ENCODE peak calls at places on chromosomes 3 and 15, in five cellular contexts. One of them, this sample, is unnamed.

GRCh38 chr3:102180291-102180931 is 254.4 kb upstream of the ZPLD1 start:
- DNase-seq in right atrium auricular region: no peak
- DNase-seq in activated T-helper 1 cell treated with Interleukin-2 at 50 U/mL for 16 hours: no peak
- DNase-seq in suprapubic skin: no peak
- DNase-seq in nephron progenitor cell: no peak
- DNase-seq in this sample: no peak

GRCh38 chr3:172074578-172074977 is 35.2 kb downstream of the FNDC3B start:
- DNase-seq in nephron progenitor cell: no peak
- DNase-seq in activated T-helper 1 cell treated with Interleukin-2 at 50 U/mL for 16 hours: no peak
- DNase-seq in right atrium auricular region: peak; percentile 64
- DNase-seq in suprapubic skin: peak; percentile 78
- DNase-seq in this sample: no peak

GRCh38 chr3:55964491-55964980 is 477.4 kb upstream of the WNT5A start:
- DNase-seq in suprapubic skin: no peak
- DNase-seq in right atrium auricular region: no peak
- DNase-seq in nephron progenitor cell: no peak
- DNase-seq in activated T-helper 1 cell treated with Interleukin-2 at 50 U/mL for 16 hours: no peak
- DNase-seq in this sample: no peak

GRCh38 chr3:61893840-61894566 is 332.6 kb downstream of the PTPRG start:
- DNase-seq in activated T-helper 1 cell treated with Interleukin-2 at 50 U/mL for 16 hours: no peak
- DNase-seq in suprapubic skin: no peak
- DNase-seq in right atrium auricular region: no peak
- DNase-seq in nephron progenitor cell: no peak
- DNase-seq in this sample: no peak

GRCh38 chr15:66878761-66879160 is 176.7 kb downstream of the SMAD6 start:
- DNase-seq in suprapubic skin: no peak
- DNase-seq in nephron progenitor cell: no peak
- DNase-seq in activated T-helper 1 cell treated with Interleukin-2 at 50 U/mL for 16 hours: no peak
- DNase-seq in right atrium auricular region: peak; percentile 58
- DNase-seq in this sample: peak; percentile 42

GRCh38 chr3:56799251-56799882 is 2.4 kb downstream of the ARHGEF3 start:
- DNase-seq in nephron progenitor cell: no peak
- DNase-seq in suprapubic skin: no peak
- DNase-seq in right atrium auricular region: no peak
- DNase-seq in activated T-helper 1 cell treated with Interleukin-2 at 50 U/mL for 16 hours: no peak
- DNase-seq in this sample: no peak

GRCh38 chr3:13168391-13168790 is 95.2 kb upstream of the IQSEC1 start:
- DNase-seq in nephron progenitor cell: no peak
- DNase-seq in activated T-helper 1 cell treated with Interleukin-2 at 50 U/mL for 16 hours: no peak
- DNase-seq in right atrium auricular region: no peak
- DNase-seq in suprapubic skin: no peak
- DNase-seq in this sample: no peak

GRCh38 chr3:1848935-1849334 is 249.7 kb upstream of the CNTN4 start:
- DNase-seq in nephron progenitor cell: no peak
- DNase-seq in activated T-helper 1 cell treated with Interleukin-2 at 50 U/mL for 16 hours: no peak
- DNase-seq in suprapubic skin: no peak
- DNase-seq in right atrium auricular region: no peak
- DNase-seq in this sample: no peak

GRCh38 chr3:46734773-46735172 is 17.1 kb upstream of the PRSS50 start:
- DNase-seq in nephron progenitor cell: no peak
- DNase-seq in suprapubic skin: no peak
- DNase-seq in activated T-helper 1 cell treated with Interleukin-2 at 50 U/mL for 16 hours: no peak
- DNase-seq in right atrium auricular region: peak; percentile 28
- DNase-seq in this sample: peak; percentile 41

GRCh38 chr15:52710710-52711107 is 31.5 kb upstream of the ATOSA start:
- DNase-seq in suprapubic skin: no peak
- DNase-seq in activated T-helper 1 cell treated with Interleukin-2 at 50 U/mL for 16 hours: no peak
- DNase-seq in nephron progenitor cell: no peak
- DNase-seq in right atrium auricular region: no peak
- DNase-seq in this sample: no peak

GRCh38 chr3:32443471-32443870 is 51.8 kb downstream of the CMTM7 start:
- DNase-seq in nephron progenitor cell: no peak
- DNase-seq in activated T-helper 1 cell treated with Interleukin-2 at 50 U/mL for 16 hours: no peak
- DNase-seq in suprapubic skin: no peak
- DNase-seq in right atrium auricular region: no peak
- DNase-seq in this sample: no peak

GRCh38 chr15:33089878-33090757 is 104.4 kb downstream of the FMN1 start:
- DNase-seq in suprapubic skin: no peak
- DNase-seq in right atrium auricular region: no peak
- DNase-seq in activated T-helper 1 cell treated with Interleukin-2 at 50 U/mL for 16 hours: no peak
- DNase-seq in nephron progenitor cell: no peak
- DNase-seq in this sample: no peak

GRCh38 chr3:72960812-72961518 is 35.6 kb upstream of the PPP4R2 start:
- DNase-seq in suprapubic skin: no peak
- DNase-seq in activated T-helper 1 cell treated with Interleukin-2 at 50 U/mL for 16 hours: no peak
- DNase-seq in nephron progenitor cell: no peak
- DNase-seq in right atrium auricular region: peak; percentile 79
- DNase-seq in this sample: no peak

GRCh38 chr15:24943361-24943760 is 11.4 kb upstream of the SNRPN start:
- DNase-seq in right atrium auricular region: no peak
- DNase-seq in nephron progenitor cell: no peak
- DNase-seq in activated T-helper 1 cell treated with Interleukin-2 at 50 U/mL for 16 hours: no peak
- DNase-seq in suprapubic skin: no peak
- DNase-seq in this sample: no peak

GRCh38 chr3:183825380-183826161 is at the start of gene MAP6D1:
- DNase-seq in right atrium auricular region: no peak
- DNase-seq in suprapubic skin: no peak
- DNase-seq in activated T-helper 1 cell treated with Interleukin-2 at 50 U/mL for 16 hours: peak; percentile 17
- DNase-seq in nephron progenitor cell: peak; percentile 84
- DNase-seq in this sample: peak; percentile 31

GRCh38 chr3:9330166-9330703 is 32.6 kb upstream of the THUMPD3 start:
- DNase-seq in suprapubic skin: no peak
- DNase-seq in nephron progenitor cell: no peak
- DNase-seq in activated T-helper 1 cell treated with Interleukin-2 at 50 U/mL for 16 hours: no peak
- DNase-seq in right atrium auricular region: no peak
- DNase-seq in this sample: no peak

GRCh38 chr15:89745768-89746167 is 5.3 kb downstream of the MESP1 start:
- DNase-seq in right atrium auricular region: no peak
- DNase-seq in nephron progenitor cell: no peak
- DNase-seq in suprapubic skin: no peak
- DNase-seq in activated T-helper 1 cell treated with Interleukin-2 at 50 U/mL for 16 hours: no peak
- DNase-seq in this sample: no peak

GRCh38 chr3:141308588-141309218 is 59.6 kb upstream of the ZBTB38 start:
- DNase-seq in suprapubic skin: no peak
- DNase-seq in right atrium auricular region: peak; percentile 58
- DNase-seq in nephron progenitor cell: peak; percentile 60
- DNase-seq in activated T-helper 1 cell treated with Interleukin-2 at 50 U/mL for 16 hours: no peak
- DNase-seq in this sample: peak; percentile 84

GRCh38 chr3:177764377-177764912 is 567.2 kb upstream of the TBL1XR1 start:
- DNase-seq in right atrium auricular region: no peak
- DNase-seq in suprapubic skin: no peak
- DNase-seq in activated T-helper 1 cell treated with Interleukin-2 at 50 U/mL for 16 hours: no peak
- DNase-seq in nephron progenitor cell: no peak
- DNase-seq in this sample: no peak

GRCh38 chr15:73982251-73982962 is 9.7 kb downstream of the STOML1 start:
- DNase-seq in activated T-helper 1 cell treated with Interleukin-2 at 50 U/mL for 16 hours: no peak
- DNase-seq in nephron progenitor cell: no peak
- DNase-seq in suprapubic skin: peak; percentile 91
- DNase-seq in right atrium auricular region: peak; percentile 93
- DNase-seq in this sample: no peak

GRCh38 chr3:184015381-184016019 is 2.2 kb downstream of the ABCC5 start:
- DNase-seq in right atrium auricular region: no peak
- DNase-seq in activated T-helper 1 cell treated with Interleukin-2 at 50 U/mL for 16 hours: no peak
- DNase-seq in suprapubic skin: no peak
- DNase-seq in nephron progenitor cell: peak; percentile 13
- DNase-seq in this sample: no peak

GRCh38 chr15:72116680-72117447 is 1.1 kb downstream of the MYO9A start:
- DNase-seq in nephron progenitor cell: no peak
- DNase-seq in activated T-helper 1 cell treated with Interleukin-2 at 50 U/mL for 16 hours: no peak
- DNase-seq in suprapubic skin: peak; percentile 75
- DNase-seq in right atrium auricular region: peak; percentile 62
- DNase-seq in this sample: peak; percentile 9

GRCh38 chr3:141738636-141739363 is 702 bp downstream of the RNF7 start:
- DNase-seq in right atrium auricular region: no peak
- DNase-seq in suprapubic skin: no peak
- DNase-seq in nephron progenitor cell: no peak
- DNase-seq in activated T-helper 1 cell treated with Interleukin-2 at 50 U/mL for 16 hours: no peak
- DNase-seq in this sample: no peak

GRCh38 chr15:60179786-60180391 is 175.8 kb downstream of the FOXB1 start:
- DNase-seq in right atrium auricular region: no peak
- DNase-seq in nephron progenitor cell: peak; percentile 17
- DNase-seq in activated T-helper 1 cell treated with Interleukin-2 at 50 U/mL for 16 hours: no peak
- DNase-seq in suprapubic skin: no peak
- DNase-seq in this sample: no peak

GRCh38 chr3:197030379-197031314 is 1.0 kb upstream of the MELTF start:
- DNase-seq in suprapubic skin: peak; percentile 50
- DNase-seq in right atrium auricular region: peak; percentile 60
- DNase-seq in activated T-helper 1 cell treated with Interleukin-2 at 50 U/mL for 16 hours: no peak
- DNase-seq in nephron progenitor cell: no peak
- DNase-seq in this sample: no peak

GRCh38 chr15:43281926-43282602 is 15.3 kb upstream of the TGM5 start:
- DNase-seq in activated T-helper 1 cell treated with Interleukin-2 at 50 U/mL for 16 hours: no peak
- DNase-seq in nephron progenitor cell: no peak
- DNase-seq in right atrium auricular region: no peak
- DNase-seq in suprapubic skin: no peak
- DNase-seq in this sample: no peak

GRCh38 chr15:61659571-61660190 is 400.6 kb downstream of the VPS13C start:
- DNase-seq in activated T-helper 1 cell treated with Interleukin-2 at 50 U/mL for 16 hours: no peak
- DNase-seq in right atrium auricular region: no peak
- DNase-seq in nephron progenitor cell: no peak
- DNase-seq in suprapubic skin: no peak
- DNase-seq in this sample: no peak

GRCh38 chr3:14988988-14989394 is 41.6 kb downstream of the NR2C2 start:
- DNase-seq in right atrium auricular region: no peak
- DNase-seq in nephron progenitor cell: no peak
- DNase-seq in activated T-helper 1 cell treated with Interleukin-2 at 50 U/mL for 16 hours: no peak
- DNase-seq in suprapubic skin: no peak
- DNase-seq in this sample: no peak

GRCh38 chr3:145017959-145018358 is 1046.3 kb downstream of the DIPK2A start:
- DNase-seq in right atrium auricular region: no peak
- DNase-seq in nephron progenitor cell: no peak
- DNase-seq in suprapubic skin: no peak
- DNase-seq in activated T-helper 1 cell treated with Interleukin-2 at 50 U/mL for 16 hours: no peak
- DNase-seq in this sample: no peak

GRCh38 chr3:194472290-194472920 is 14.4 kb downstream of the ATP13A3 start:
- DNase-seq in right atrium auricular region: no peak
- DNase-seq in activated T-helper 1 cell treated with Interleukin-2 at 50 U/mL for 16 hours: no peak
- DNase-seq in suprapubic skin: no peak
- DNase-seq in nephron progenitor cell: peak; percentile 27
- DNase-seq in this sample: no peak

GRCh38 chr3:55592572-55592971 is 105.5 kb upstream of the WNT5A start:
- DNase-seq in right atrium auricular region: no peak
- DNase-seq in activated T-helper 1 cell treated with Interleukin-2 at 50 U/mL for 16 hours: no peak
- DNase-seq in nephron progenitor cell: no peak
- DNase-seq in suprapubic skin: no peak
- DNase-seq in this sample: no peak